ENCODE peak calls at places on chromosomes 11 and 22, in five cellular contexts. One of them, this sample, is unnamed.

GRCh38 chr11:47271961-47272661 is 2.2 kb downstream of the MADD start:
- DNase-seq in cerebellar nuclear complex: no peak
- DNase-seq in T-helper 2 cell: no peak
- DNase-seq in myocyte: peak
- DNase-seq in NCI-H2171: peak
- DNase-seq in this sample: peak

GRCh38 chr11:126840201-126840886 is 160.2 kb downstream of the KIRREL3 start:
- DNase-seq in myocyte: no peak
- DNase-seq in cerebellar nuclear complex: no peak
- DNase-seq in NCI-H2171: no peak
- DNase-seq in T-helper 2 cell: no peak
- DNase-seq in this sample: no peak

GRCh38 chr11:7536102-7536501 is 22.3 kb downstream of the PPFIBP2 start:
- DNase-seq in NCI-H2171: no peak
- DNase-seq in myocyte: no peak
- DNase-seq in T-helper 2 cell: no peak
- DNase-seq in cerebellar nuclear complex: no peak
- DNase-seq in this sample: no peak

GRCh38 chr11:77127674-77127968 is 425 bp upstream of the MYO7A start:
- DNase-seq in T-helper 2 cell: no peak
- DNase-seq in NCI-H2171: no peak
- DNase-seq in myocyte: no peak
- DNase-seq in cerebellar nuclear complex: no peak
- DNase-seq in this sample: peak

GRCh38 chr11:10651579-10652361 is 41.8 kb downstream of the IRAG1 start:
- DNase-seq in T-helper 2 cell: no peak
- DNase-seq in NCI-H2171: no peak
- DNase-seq in cerebellar nuclear complex: no peak
- DNase-seq in myocyte: peak
- DNase-seq in this sample: peak

GRCh38 chr11:66006891-66007176 is 4.5 kb downstream of the BANF1 start:
- DNase-seq in T-helper 2 cell: no peak
- DNase-seq in myocyte: peak
- DNase-seq in NCI-H2171: no peak
- DNase-seq in cerebellar nuclear complex: no peak
- DNase-seq in this sample: no peak

GRCh38 chr11:102240502-102240901 is 76.8 kb upstream of the BIRC3 start:
- DNase-seq in cerebellar nuclear complex: no peak
- DNase-seq in T-helper 2 cell: no peak
- DNase-seq in myocyte: peak
- DNase-seq in NCI-H2171: no peak
- DNase-seq in this sample: no peak

GRCh38 chr11:61973603-61974162 is 6.2 kb upstream of the FTH1 start:
- DNase-seq in cerebellar nuclear complex: no peak
- DNase-seq in T-helper 2 cell: no peak
- DNase-seq in NCI-H2171: peak
- DNase-seq in myocyte: no peak
- DNase-seq in this sample: no peak

GRCh38 chr22:32542332-32543019 is 67.9 kb downstream of the FBXO7 start:
- DNase-seq in myocyte: no peak
- DNase-seq in cerebellar nuclear complex: no peak
- DNase-seq in NCI-H2171: no peak
- DNase-seq in T-helper 2 cell: no peak
- DNase-seq in this sample: no peak

GRCh38 chr11:93504110-93505095 is 38.8 kb downstream of the SMCO4 start:
- DNase-seq in myocyte: no peak
- DNase-seq in NCI-H2171: no peak
- DNase-seq in cerebellar nuclear complex: no peak
- DNase-seq in T-helper 2 cell: no peak
- DNase-seq in this sample: no peak

GRCh38 chr11:2898366-2899079 is 12.9 kb upstream of the CDKN1C start:
- DNase-seq in NCI-H2171: no peak
- DNase-seq in cerebellar nuclear complex: no peak
- DNase-seq in T-helper 2 cell: peak
- DNase-seq in myocyte: peak
- DNase-seq in this sample: no peak

GRCh38 chr11:35623708-35624168 is 5.5 kb downstream of the FJX1 start:
- DNase-seq in NCI-H2171: peak
- DNase-seq in T-helper 2 cell: no peak
- DNase-seq in cerebellar nuclear complex: no peak
- DNase-seq in myocyte: peak
- DNase-seq in this sample: peak

GRCh38 chr22:29609139-29609538 is 5.7 kb downstream of the NF2 start:
- DNase-seq in T-helper 2 cell: no peak
- DNase-seq in myocyte: no peak
- DNase-seq in cerebellar nuclear complex: no peak
- DNase-seq in NCI-H2171: no peak
- DNase-seq in this sample: no peak

GRCh38 chr11:1672613-1673400 is 24.2 kb upstream of the KRTAP5-6 start:
- DNase-seq in NCI-H2171: no peak
- DNase-seq in T-helper 2 cell: no peak
- DNase-seq in myocyte: no peak
- DNase-seq in cerebellar nuclear complex: no peak
- DNase-seq in this sample: no peak

GRCh38 chr11:76209956-76210885 is 3.9 kb upstream of the WNT11 start:
- DNase-seq in cerebellar nuclear complex: no peak
- DNase-seq in myocyte: peak
- DNase-seq in NCI-H2171: no peak
- DNase-seq in T-helper 2 cell: no peak
- DNase-seq in this sample: peak

GRCh38 chr11:106076923-106077608 is at the start of gene KBTBD3:
- DNase-seq in NCI-H2171: peak
- DNase-seq in cerebellar nuclear complex: peak
- DNase-seq in T-helper 2 cell: peak
- DNase-seq in myocyte: peak
- DNase-seq in this sample: peak

GRCh38 chr11:86781546-86781945 is 18.8 kb upstream of the PRSS23 start:
- DNase-seq in myocyte: no peak
- DNase-seq in NCI-H2171: no peak
- DNase-seq in cerebellar nuclear complex: no peak
- DNase-seq in T-helper 2 cell: no peak
- DNase-seq in this sample: no peak

GRCh38 chr11:120052196-120052775 is 85.6 kb downstream of the TRIM29 start:
- DNase-seq in myocyte: no peak
- DNase-seq in T-helper 2 cell: no peak
- DNase-seq in NCI-H2171: no peak
- DNase-seq in cerebellar nuclear complex: no peak
- DNase-seq in this sample: no peak

GRCh38 chr11:11733246-11733763 is 108.5 kb upstream of the USP47 start:
- DNase-seq in myocyte: no peak
- DNase-seq in T-helper 2 cell: no peak
- DNase-seq in cerebellar nuclear complex: no peak
- DNase-seq in NCI-H2171: no peak
- DNase-seq in this sample: no peak

GRCh38 chr11:96197221-96197620 is 145.8 kb downstream of the MAML2 start:
- DNase-seq in T-helper 2 cell: no peak
- DNase-seq in myocyte: peak
- DNase-seq in cerebellar nuclear complex: no peak
- DNase-seq in NCI-H2171: no peak
- DNase-seq in this sample: peak

GRCh38 chr11:35218956-35219355 is 80.0 kb downstream of the CD44 start:
- DNase-seq in myocyte: no peak
- DNase-seq in cerebellar nuclear complex: no peak
- DNase-seq in T-helper 2 cell: no peak
- DNase-seq in NCI-H2171: no peak
- DNase-seq in this sample: no peak

GRCh38 chr22:48089601-48090331 is 1327.3 kb downstream of the TBC1D22A start:
- DNase-seq in T-helper 2 cell: no peak
- DNase-seq in NCI-H2171: no peak
- DNase-seq in cerebellar nuclear complex: no peak
- DNase-seq in myocyte: no peak
- DNase-seq in this sample: peak

GRCh38 chr11:16925495-16926065 is 88.6 kb downstream of the PLEKHA7 start:
- DNase-seq in cerebellar nuclear complex: no peak
- DNase-seq in NCI-H2171: no peak
- DNase-seq in T-helper 2 cell: no peak
- DNase-seq in myocyte: peak
- DNase-seq in this sample: no peak

GRCh38 chr22:44391026-44391425 is 78.3 kb upstream of the SHISAL1 start:
- DNase-seq in myocyte: no peak
- DNase-seq in cerebellar nuclear complex: no peak
- DNase-seq in NCI-H2171: no peak
- DNase-seq in T-helper 2 cell: no peak
- DNase-seq in this sample: no peak

GRCh38 chr11:108906329-108906728 is 241.5 kb downstream of the DDX10 start:
- DNase-seq in NCI-H2171: no peak
- DNase-seq in T-helper 2 cell: no peak
- DNase-seq in myocyte: peak
- DNase-seq in cerebellar nuclear complex: no peak
- DNase-seq in this sample: peak

GRCh38 chr11:19419021-19419750 is 178.4 kb upstream of the E2F8 start:
- DNase-seq in NCI-H2171: no peak
- DNase-seq in T-helper 2 cell: no peak
- DNase-seq in myocyte: peak
- DNase-seq in cerebellar nuclear complex: no peak
- DNase-seq in this sample: no peak

GRCh38 chr22:38193580-38193979 is 8.2 kb upstream of the MAFF start:
- DNase-seq in NCI-H2171: no peak
- DNase-seq in T-helper 2 cell: no peak
- DNase-seq in cerebellar nuclear complex: no peak
- DNase-seq in myocyte: no peak
- DNase-seq in this sample: no peak

GRCh38 chr11:71140206-71140919 is 112.0 kb downstream of the SHANK2 start:
- DNase-seq in NCI-H2171: no peak
- DNase-seq in cerebellar nuclear complex: no peak
- DNase-seq in T-helper 2 cell: no peak
- DNase-seq in myocyte: no peak
- DNase-seq in this sample: peak

GRCh38 chr22:47284360-47284759 is 521.9 kb downstream of the TBC1D22A start:
- DNase-seq in T-helper 2 cell: no peak
- DNase-seq in myocyte: no peak
- DNase-seq in cerebellar nuclear complex: no peak
- DNase-seq in NCI-H2171: no peak
- DNase-seq in this sample: no peak

GRCh38 chr11:108559904-108560303 is 33.7 kb downstream of the EXPH5 start:
- DNase-seq in myocyte: peak
- DNase-seq in cerebellar nuclear complex: no peak
- DNase-seq in T-helper 2 cell: no peak
- DNase-seq in NCI-H2171: no peak
- DNase-seq in this sample: no peak

GRCh38 chr11:131038597-131038996 is 122.3 kb upstream of the SNX19 start:
- DNase-seq in myocyte: peak
- DNase-seq in cerebellar nuclear complex: no peak
- DNase-seq in NCI-H2171: no peak
- DNase-seq in T-helper 2 cell: no peak
- DNase-seq in this sample: peak

GRCh38 chr11:68978626-68978930 is 2.2 kb downstream of the MRGPRD start:
- DNase-seq in T-helper 2 cell: no peak
- DNase-seq in NCI-H2171: no peak
- DNase-seq in myocyte: no peak
- DNase-seq in cerebellar nuclear complex: no peak
- DNase-seq in this sample: no peak

GRCh38 chr11:74773481-74773880 is 24.8 kb downstream of the RNF169 start:
- DNase-seq in T-helper 2 cell: no peak
- DNase-seq in NCI-H2171: no peak
- DNase-seq in myocyte: no peak
- DNase-seq in cerebellar nuclear complex: no peak
- DNase-seq in this sample: no peak